ENCODE peak calls at places on chromosome 21, in four cellular contexts. Y is kidney epithelial cell, Q is NT2/D1, X is GM23248. P is an unnamed sample. For H3K27me3, the result is how much of the 10 kb centered on the place peaks cover.

GRCh38 chr21:31397515-31397926 is 53.5 kb upstream of the TIAM1 start:
- DNase-seq in Y (no peak), Q (no peak), X (no peak), P (no peak)

GRCh38 chr21:40151611-40152010 is 284.4 kb downstream of the PCP4 start:
- DNase-seq in Y (no peak), Q (no peak), X (no peak), P (no peak)

GRCh38 chr21:22758478-22758877 is 1760.3 kb downstream of the NCAM2 start:
- DNase-seq in Y (peak), Q (no peak), X (no peak), P (no peak)

GRCh38 chr21:31985398-31985797 is 112.6 kb downstream of the HUNK start:
- DNase-seq in Y (no peak), Q (no peak), X (no peak), P (no peak)

GRCh38 chr21:32940079-32941014 is 85.4 kb upstream of the OLIG2 start:
- DNase-seq in Y (no peak), Q (peak), X (peak), P (no peak)

GRCh38 chr21:16084776-16085364 is 355.1 kb downstream of the USP25 start:
- DNase-seq in Y (no peak), Q (no peak), X (peak), P (peak)

GRCh38 chr21:32215306-32215685 is 63.6 kb downstream of the MIS18A start:
- DNase-seq in Y (no peak), Q (no peak), X (no peak), P (no peak)

GRCh38 chr21:41641821-41642368 is 125.0 kb downstream of the RIPK4 start:
- DNase-seq in Y (peak), Q (no peak), X (peak), P (peak)

GRCh38 chr21:43762303-43763128 is 13.6 kb downstream of the CSTB start:
- DNase-seq in Y (no peak), Q (no peak), X (no peak), P (no peak)

GRCh38 chr21:38712076-38712475 is 93.7 kb upstream of the ETS2 start:
- DNase-seq in Y (peak), Q (peak), X (peak), P (no peak)

GRCh38 chr21:40173833-40174232 is 306.6 kb downstream of the PCP4 start:
- DNase-seq in Y (no peak), Q (no peak), X (no peak), P (no peak)

GRCh38 chr21:32921632-32922230 is 104.0 kb upstream of the OLIG2 start:
- DNase-seq in Y (no peak), Q (peak), X (peak), P (no peak)

GRCh38 chr21:32131960-32132359 is 146.9 kb downstream of the MIS18A start:
- DNase-seq in Y (no peak), Q (no peak), X (peak), P (no peak)

GRCh38 chr21:38134084-38134873 is 122.5 kb upstream of the KCNJ15 start:
- DNase-seq in Y (no peak), Q (no peak), X (peak), P (no peak)

GRCh38 chr21:33362044-33362555 is 37.3 kb downstream of the IFNAR1 start:
- DNase-seq in Y (no peak), Q (peak), X (no peak), P (no peak)

GRCh38 chr21:35265170-35265877 is 216.2 kb upstream of the RUNX1 start:
- DNase-seq in Y (peak), Q (no peak), X (peak), P (no peak)

GRCh38 chr21:33799378-33800090 is 116.1 kb downstream of the ATP5PO start:
- DNase-seq in Y (no peak), Q (no peak), X (no peak), P (peak)

GRCh38 chr21:33071878-33072306 is 2.0 kb downstream of the OLIG1 start:
- DNase-seq in Y (no peak), Q (no peak), X (peak), P (no peak)

GRCh38 chr21:17045214-17045835 is 467.5 kb upstream of the CXADR start:
- DNase-seq in Y (no peak), Q (no peak), X (peak), P (no peak)

GRCh38 chr21:21688877-21689276 is 690.7 kb downstream of the NCAM2 start:
- DNase-seq in Y (no peak), Q (peak), X (peak), P (no peak)

GRCh38 chr21:15752763-15753407 is 23.1 kb downstream of the USP25 start:
- DNase-seq in Y (no peak), Q (peak), X (no peak), P (no peak)

GRCh38 chr21:32184485-32184884 is 94.4 kb downstream of the MIS18A start:
- DNase-seq in Y (no peak), Q (no peak), X (no peak), P (no peak)

GRCh38 chr21:35138665-35139381 is 89.7 kb upstream of the RUNX1 start:
- DNase-seq in Y (peak), Q (no peak), X (peak), P (no peak)

GRCh38 chr21:34889287-34889536 is 159.9 kb downstream of the RUNX1 start:
- DNase-seq in Y (no peak), Q (no peak), X (peak), P (peak)

GRCh38 chr21:28641731-28642130 is 350.9 kb downstream of the LTN1 start:
- DNase-seq in Y (no peak), Q (no peak), X (no peak), P (no peak)

GRCh38 chr21:31505975-31506374 is 153.5 kb upstream of the SOD1 start:
- DNase-seq in Y (no peak), Q (no peak), X (no peak), P (no peak)

DNA sequence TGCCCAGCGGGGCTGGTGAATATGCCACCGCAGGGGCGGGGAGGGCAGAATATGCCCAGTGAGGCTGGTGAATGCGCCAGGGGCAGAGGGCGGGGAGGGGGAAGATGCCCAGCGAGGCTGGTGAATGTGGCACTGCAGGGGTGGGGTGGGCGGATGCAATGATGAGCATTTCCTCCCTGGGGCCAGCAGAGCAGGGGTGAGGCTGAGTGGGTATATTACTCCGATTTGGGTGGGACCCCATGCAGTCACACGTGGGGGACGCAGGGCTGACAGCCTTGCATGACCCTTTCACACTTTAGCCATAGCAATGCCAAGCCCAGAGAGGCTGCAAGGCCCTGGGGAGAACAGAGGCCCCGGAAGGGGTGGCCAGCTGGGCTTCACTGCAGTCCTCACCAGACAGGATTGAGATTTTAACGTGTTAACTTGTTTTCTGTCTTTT is 9.3 kb upstream of the SLX9 start:
- DNase-seq in Y (no peak), Q (no peak), X (peak), P (no peak)
- H3K27me3 ChIP-seq in Y (under half), Q (half or more), X (under half), P (under half)

DNA sequence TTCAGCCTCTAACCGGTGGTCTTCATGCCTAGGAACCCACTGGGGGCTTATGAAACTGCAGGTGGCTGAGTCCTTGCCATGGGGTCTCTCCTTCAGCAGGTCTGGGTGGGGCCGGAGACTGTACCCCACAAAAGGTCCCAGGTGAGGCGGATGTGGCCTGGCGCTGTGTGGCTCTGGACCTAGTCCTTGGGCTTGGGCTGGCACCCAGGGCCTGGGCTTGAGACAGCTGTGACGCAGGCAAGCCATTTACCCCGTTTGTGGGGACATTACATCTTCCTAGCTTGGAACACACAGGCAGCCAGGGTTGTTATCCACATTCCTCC is 5.9 kb upstream of the SLX9 start:
- DNase-seq in Y (no peak), Q (no peak), X (no peak), P (peak)
- H3K27me3 ChIP-seq in Y (under half), Q (half or more), X (under half), P (under half)

GRCh38 chr21:36713746-36714145 is 14.8 kb downstream of the SIM2 start:
- DNase-seq in Y (no peak), Q (no peak), X (no peak), P (no peak)
- H3K27me3 ChIP-seq in Y (under half), Q (half or more), X (half or more), P (under half)

DNA sequence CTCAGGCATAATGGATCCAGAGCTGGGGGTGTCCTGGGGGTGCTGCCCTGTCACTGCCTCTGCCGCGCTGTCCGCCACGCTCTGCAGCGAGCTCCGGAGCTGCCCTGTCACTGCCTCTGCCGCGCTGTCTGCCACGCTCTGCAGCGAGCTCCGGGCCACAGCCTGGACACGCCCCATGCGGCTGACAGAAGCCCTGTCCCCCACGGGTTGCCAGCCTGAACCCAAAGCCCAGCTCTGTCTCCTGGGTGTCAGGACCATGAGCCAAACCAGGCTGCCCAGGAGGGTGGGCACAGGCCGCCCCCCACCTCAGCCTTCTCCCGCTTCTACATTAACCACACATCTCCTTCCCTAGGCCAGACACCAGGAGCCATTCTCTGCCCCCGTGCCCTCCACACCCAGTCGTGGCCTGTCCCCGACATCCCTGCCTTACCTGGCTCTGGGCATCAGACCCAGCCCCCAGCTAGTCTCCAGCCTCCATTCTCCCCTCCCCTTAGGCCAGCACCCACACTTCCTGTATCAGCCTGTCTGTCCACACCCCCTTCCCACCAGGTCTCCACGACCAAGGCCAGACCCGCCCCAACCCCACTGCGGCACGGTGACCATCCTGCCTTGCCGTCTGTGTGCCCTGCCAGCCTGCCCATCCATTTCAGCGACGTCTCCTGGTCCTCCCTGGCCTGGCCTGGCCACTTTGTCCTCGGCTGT is 72.9 kb upstream of the COL6A1 start:
- DNase-seq in Y (no peak), Q (no peak), X (no peak), P (peak)
- H3K27me3 ChIP-seq in Y (under half), Q (under half), X (under half), P (under half)

GRCh38 chr21:42760977-42761751 is 107.7 kb downstream of the PDE9A start:
- DNase-seq in Y (no peak), Q (no peak), X (peak), P (no peak)

GRCh38 chr21:42759594-42759927 is 106.1 kb downstream of the PDE9A start:
- DNase-seq in Y (no peak), Q (no peak), X (no peak), P (no peak)

GRCh38 chr21:42761776-42762335 is 108.4 kb downstream of the PDE9A start:
- DNase-seq in Y (no peak), Q (no peak), X (no peak), P (no peak)

GRCh38 chr21:42758721-42759593 is 105.5 kb downstream of the PDE9A start:
- DNase-seq in Y (no peak), Q (no peak), X (no peak), P (no peak)

GRCh38 chr21:42760361-42760970 is 107.0 kb downstream of the PDE9A start:
- DNase-seq in Y (no peak), Q (no peak), X (no peak), P (no peak)
- H3K27me3 ChIP-seq in Y (under half), Q (under half), X (under half), P (under half)

DNA sequence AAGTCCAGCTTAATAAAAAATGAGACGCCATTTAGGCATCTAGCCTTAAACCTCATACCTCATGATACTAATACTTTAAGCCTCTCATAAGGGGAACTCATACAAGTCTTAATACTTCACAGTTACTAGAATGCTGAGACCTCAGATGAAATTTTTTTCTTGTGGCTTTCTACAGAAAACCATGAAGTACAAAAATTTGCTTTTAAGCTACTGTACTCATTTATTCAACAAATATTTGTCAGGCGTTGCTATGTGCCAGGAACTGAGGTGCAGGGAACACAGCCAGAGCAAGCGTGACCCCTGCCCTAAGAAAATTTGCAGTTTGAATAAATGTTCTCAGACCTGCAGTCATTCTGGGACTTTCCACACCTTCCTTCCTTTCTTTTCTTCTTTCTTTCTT is 150.6 kb downstream of the MRPL39 start:
- DNase-seq in Y (no peak), Q (no peak), X (no peak), P (no peak)
- H3K27me3 ChIP-seq in Y (under half), Q (under half), X (under half), P (under half)

P was measured in right cardiac atrium.